ENCODE peak calls at places on chromosomes 5 and 9, in nine cellular contexts. Z, Q, N, H, T, K, O, U and I are unnamed samples.

GRCh38 chr5:75964008-75964407 is 119.2 kb upstream of the SV2C start:
- DNase-seq in Z (no peak), Q (no peak), N (no peak), H (no peak), T (no peak), K (no peak), O (no peak), U (no peak), I (peak)

GRCh38 chr5:167652690-167653089 is 638.8 kb upstream of the WWC1 start:
- DNase-seq in Z (no peak), Q (no peak), N (no peak), H (no peak), T (no peak), K (no peak), O (no peak), U (no peak), I (no peak)

GRCh38 chr5:141777711-141778110 is 95.7 kb upstream of the ARAP3 start:
- DNase-seq in Z (no peak), Q (no peak), N (no peak), H (no peak), T (no peak), K (no peak), O (no peak), U (no peak), I (no peak)

GRCh38 chr5:102797485-102797884 is 42.4 kb downstream of the PAM start:
- DNase-seq in Z (no peak), Q (no peak), N (no peak), H (no peak), T (no peak), K (no peak), O (no peak), U (no peak), I (no peak)

GRCh38 chr9:126160067-126160853 is 166.4 kb upstream of the MVB12B start:
- DNase-seq in Z (no peak), Q (no peak), N (no peak), H (no peak), T (no peak), K (no peak), O (peak), U (peak), I (no peak)

GRCh38 chr9:98034593-98035546 is 21.7 kb upstream of the NANS start:
- DNase-seq in Z (peak), Q (peak), N (peak), H (peak), T (peak), K (peak), O (peak), U (peak), I (peak)

GRCh38 chr5:73093943-73094342 is 26.4 kb upstream of the TMEM171 start:
- DNase-seq in Z (no peak), Q (peak), N (no peak), H (no peak), T (no peak), K (peak), O (no peak), U (no peak), I (no peak)

GRCh38 chr9:88745281-88746001 is 210.5 kb downstream of the NXNL2 start:
- DNase-seq in Z (no peak), Q (no peak), N (no peak), H (no peak), T (no peak), K (peak), O (peak), U (no peak), I (no peak)

GRCh38 chr9:135770771-135771170 is 68.8 kb downstream of the KCNT1 start:
- DNase-seq in Z (no peak), Q (no peak), N (no peak), H (no peak), T (no peak), K (no peak), O (no peak), U (no peak), I (no peak)

GRCh38 chr9:108473209-108474112 is 382.3 kb downstream of the ACTL7B start:
- DNase-seq in Z (no peak), Q (no peak), N (no peak), H (no peak), T (no peak), K (peak), O (no peak), U (no peak), I (no peak)

GRCh38 chr5:167995844-167996400 is 295.5 kb upstream of the WWC1 start:
- DNase-seq in Z (no peak), Q (no peak), N (no peak), H (no peak), T (no peak), K (no peak), O (no peak), U (no peak), I (no peak)

GRCh38 chr5:175337680-175338079 is 106.3 kb downstream of the DRD1 start:
- DNase-seq in Z (no peak), Q (no peak), N (no peak), H (no peak), T (no peak), K (no peak), O (no peak), U (no peak), I (no peak)

GRCh38 chr9:33076360-33077004 is at the start of gene SMU1:
- DNase-seq in Z (peak), Q (peak), N (peak), H (peak), T (peak), K (peak), O (peak), U (peak), I (peak)

GRCh38 chr5:78549043-78549442 is 99.5 kb downstream of the LHFPL2 start:
- DNase-seq in Z (no peak), Q (no peak), N (peak), H (no peak), T (no peak), K (no peak), O (no peak), U (no peak), I (no peak)

GRCh38 chr5:139708877-139709586 is 60.9 kb downstream of the CXXC5 start:
- DNase-seq in Z (no peak), Q (no peak), N (peak), H (peak), T (no peak), K (peak), O (no peak), U (peak), I (no peak)

GRCh38 chr5:170633235-170634041 is 129.6 kb downstream of the KCNIP1 start:
- DNase-seq in Z (no peak), Q (peak), N (no peak), H (no peak), T (no peak), K (peak), O (no peak), U (peak), I (no peak)